ENCODE peak calls at places on chromosomes 6 and 20, in four cellular contexts. R is K562, N is SK-N-SH, I is H1. T is an unnamed sample.

GRCh38 chr6:27836783-27837635 is 75.2 kb downstream of the OR2B2 start:
- DNase-seq in N (peak), R (peak), I (no peak), T (peak)

GRCh38 chr20:14488756-14489479 is 151.5 kb upstream of the FLRT3 start:
- DNase-seq in R (no peak), I (no peak), N (no peak), T (no peak)

GRCh38 chr20:62288535-62289105 is 14.2 kb upstream of the ADRM1 start:
- DNase-seq in I (no peak), R (no peak), N (no peak), T (no peak)

GRCh38 chr6:169112483-169113320 is 140.9 kb downstream of the THBS2 start:
- DNase-seq in I (no peak), N (no peak), R (no peak), T (no peak)

GRCh38 chr6:108452725-108453195 is 108.0 kb upstream of the FOXO3 start:
- DNase-seq in R (no peak), N (no peak), I (peak), T (no peak)

GRCh38 chr20:19934792-19935491 is 82.2 kb upstream of the NAA20 start:
- DNase-seq in N (no peak), I (no peak), R (no peak), T (no peak)

GRCh38 chr20:22578221-22579118 is 5.9 kb downstream of the FOXA2 start:
- DNase-seq in N (no peak), R (no peak), I (no peak), T (peak)

GRCh38 chr6:7846971-7847818 is 63.4 kb downstream of the TXNDC5 start:
- DNase-seq in I (no peak), N (no peak), R (peak), T (no peak)

GRCh38 chr6:63731946-63732735 is 96.5 kb downstream of the PHF3 start:
- DNase-seq in I (no peak), R (no peak), N (no peak), T (no peak)

GRCh38 chr6:26199773-26200728 is 112.8 kb downstream of the HFE start:
- DNase-seq in I (no peak), N (no peak), R (peak), T (no peak)

GRCh38 chr20:7695622-7696021 is 244.6 kb downstream of the HAO1 start:
- DNase-seq in I (no peak), R (no peak), N (no peak), T (no peak)

GRCh38 chr6:32431142-32431541 is 8.5 kb upstream of the HLA-DRA start:
- DNase-seq in R (no peak), N (no peak), I (no peak), T (no peak)

GRCh38 chr6:152595507-152595906 is 41.7 kb downstream of the SYNE1 start:
- DNase-seq in I (no peak), R (no peak), N (no peak), T (no peak)

GRCh38 chr20:12047838-12048432 is 130.2 kb downstream of the BTBD3 start:
- DNase-seq in R (no peak), N (no peak), I (no peak), T (no peak)

GRCh38 chr6:37032239-37032638 is 26.8 kb downstream of the FGD2 start:
- DNase-seq in I (no peak), N (no peak), R (no peak), T (no peak)

GRCh38 chr6:3749991-3750323 is 1.6 kb downstream of the PXDC1 start:
- DNase-seq in R (peak), N (no peak), I (no peak), T (no peak)

GRCh38 chr20:10316582-10316981 is 98.0 kb downstream of the SNAP25 start:
- DNase-seq in I (no peak), N (no peak), R (peak), T (no peak)

GRCh38 chr6:109381007-109381746 is 1.1 kb downstream of the CD164 start:
- DNase-seq in N (peak), I (no peak), R (no peak), T (no peak)

GRCh38 chr6:124373386-124373785 is 569.7 kb downstream of the NKAIN2 start:
- DNase-seq in I (no peak), R (no peak), N (no peak), T (no peak)

GRCh38 chr6:11263185-11263817 is 30.8 kb upstream of the NEDD9 start:
- DNase-seq in R (no peak), I (no peak), N (no peak), T (no peak)

GRCh38 chr6:365835-366234 is 25.7 kb upstream of the IRF4 start:
- DNase-seq in N (no peak), I (no peak), R (no peak), T (no peak)

GRCh38 chr20:39849664-39850063 is 839.4 kb downstream of the MAFB start:
- DNase-seq in I (no peak), N (peak), R (no peak), T (no peak)

GRCh38 chr6:131532476-131533108 is 40.4 kb upstream of the ARG1 start:
- DNase-seq in I (no peak), R (no peak), N (no peak), T (no peak)

GRCh38 chr20:16257813-16258430 is 315.3 kb downstream of the KIF16B start:
- DNase-seq in I (no peak), N (no peak), R (no peak), T (no peak)

GRCh38 chr6:150775804-150776203 is 89.7 kb upstream of the MTHFD1L start:
- DNase-seq in N (no peak), R (no peak), I (no peak), T (no peak)

GRCh38 chr20:35947489-35947888 is 6.8 kb downstream of the SCAND1 start:
- DNase-seq in R (peak), N (peak), I (peak), T (peak)

GRCh38 chr6:108737594-108738546 is 110.4 kb upstream of the ARMC2 start:
- DNase-seq in I (no peak), R (peak), N (no peak), T (no peak)

DNA sequence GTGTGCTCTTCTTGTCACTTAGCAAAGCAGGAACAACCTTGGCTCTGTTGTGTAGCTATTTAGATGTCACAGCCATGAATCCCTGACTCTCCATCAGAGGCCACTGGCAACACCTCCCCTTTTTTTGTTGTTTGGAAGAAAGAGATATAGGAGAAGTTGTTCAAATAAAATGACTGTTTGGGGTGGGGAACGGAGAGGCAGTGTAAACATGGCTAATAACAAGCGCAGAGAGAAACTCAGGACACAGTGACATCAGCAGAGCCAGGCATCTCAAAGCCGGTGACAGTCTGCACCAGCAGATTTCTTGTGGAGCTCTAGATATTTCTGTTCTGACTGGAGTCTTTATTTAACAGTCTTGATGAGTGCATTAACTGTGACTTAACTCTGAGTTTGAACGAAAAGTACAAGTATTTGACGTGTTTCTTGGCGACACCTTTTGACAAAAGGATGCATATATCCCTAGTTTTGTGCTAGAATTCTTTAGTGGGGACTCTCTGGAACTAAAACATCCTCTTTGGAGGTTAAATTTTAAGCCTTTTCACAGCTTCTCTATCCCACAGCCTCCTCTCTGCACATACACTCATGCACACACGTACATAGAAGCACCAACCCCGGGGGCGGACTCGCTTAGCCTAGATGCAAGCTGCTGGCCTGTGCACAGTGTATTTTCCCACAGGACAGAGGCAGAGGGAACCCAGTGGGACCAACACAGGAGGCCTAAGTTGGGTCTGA is 53.8 kb downstream of the ADAT2 start:
- DNase-seq in R (no peak), I (no peak), N (no peak), T (no peak)
- TF ChIP-seq TEAD4 in R (no peak), I (no peak), N (no peak), T (no peak)

GRCh38 chr6:5672581-5673011 is 334.1 kb downstream of the NRN1 start:
- DNase-seq in R (peak), N (no peak), I (no peak), T (no peak)
- TF ChIP-seq TEAD4 in R (no peak), N (no peak), I (no peak), T (no peak)

GRCh38 chr6:48378874-48379407 is 267.9 kb upstream of the PTCHD4 start:
- DNase-seq in N (no peak), I (no peak), R (no peak), T (no peak)
- TF ChIP-seq TEAD4 in N (no peak), I (no peak), R (no peak), T (no peak)

GRCh38 chr20:59472059-59472458 is 132.3 kb upstream of the PHACTR3 start:
- DNase-seq in R (no peak), N (no peak), I (no peak), T (no peak)
- TF ChIP-seq TEAD4 in R (no peak), N (no peak), I (no peak), T (no peak)